ENCODE peak calls at places on chromosomes 4 and X, in four cellular contexts. G, Y, C and D are unnamed samples.

GRCh38 chr4:153486281-153487151 is 20.4 kb downstream of the TMEM131L start:
- DNase-seq in G (no peak), Y (peak), C (peak), D (no peak)

GRCh38 chr4:992297-993110 is 700 bp downstream of the SLC26A1 start:
- DNase-seq in G (no peak), Y (no peak), C (no peak), D (no peak)

GRCh38 chrX:104351173-104351769 is 96.5 kb upstream of the ESX1 start:
- DNase-seq in G (no peak), Y (peak), C (peak), D (no peak)

GRCh38 chr4:7750972-7751371 is 188.7 kb downstream of the AFAP1 start:
- DNase-seq in G (no peak), Y (no peak), C (no peak), D (no peak)

GRCh38 chr4:163137581-163137980 is 29.1 kb downstream of the NAF1 start:
- DNase-seq in G (no peak), Y (no peak), C (no peak), D (no peak)

GRCh38 chr4:10092481-10093272 is 23.9 kb downstream of the WDR1 start:
- DNase-seq in G (no peak), Y (peak), C (no peak), D (no peak)

GRCh38 chr4:10003666-10004065 is 17.6 kb downstream of the SLC2A9 start:
- DNase-seq in G (no peak), Y (no peak), C (peak), D (no peak)

GRCh38 chrX:47573334-47574095 is 8.7 kb upstream of the TIMP1 start:
- DNase-seq in G (no peak), Y (no peak), C (peak), D (no peak)

GRCh38 chr4:23981328-23981727 is 91.5 kb upstream of the PPARGC1A start:
- DNase-seq in G (no peak), Y (no peak), C (peak), D (no peak)